ENCODE peak calls at places on chromosomes 2 and 18, in six cellular contexts. J, U, K, M, N and B are unnamed samples. For H3K4me1 and H3K9me3, the result is how much of the 10 kb centered on the place peaks cover.

GRCh38 chr2:25572638-25573037 is 100.7 kb downstream of the DTNB start:
- DNase-seq in U (no peak), K (no peak), N (no peak), J (no peak), M (no peak), B (no peak)

GRCh38 chr2:64704161-64704560 is 50.4 kb upstream of the SERTAD2 start:
- DNase-seq in U (no peak), N (no peak), K (no peak), J (no peak), M (no peak), B (no peak)

GRCh38 chr2:206232287-206233035 is 42.0 kb upstream of the ZDBF2 start:
- DNase-seq in U (no peak), N (no peak), K (no peak), J (no peak), M (no peak), B (no peak)

GRCh38 chr18:2848145-2848878 is 1.5 kb downstream of the EMILIN2 start:
- DNase-seq in K (no peak), U (no peak), N (no peak), M (no peak), J (no peak), B (no peak)

GRCh38 chr2:191218292-191218898 is 26.8 kb upstream of the MYO1B start:
- DNase-seq in N (no peak), J (no peak), K (peak), M (peak), U (peak), B (peak)

GRCh38 chr2:67399831-67400489 is 2.8 kb downstream of the ETAA1 start:
- DNase-seq in M (no peak), N (no peak), K (no peak), J (no peak), U (peak), B (no peak)

GRCh38 chr2:29528891-29529520 is 392.4 kb downstream of the ALK start:
- DNase-seq in M (peak), J (no peak), U (peak), N (no peak), K (peak), B (peak)

GRCh38 chr2:202718614-202719013 is 83.8 kb downstream of the FAM117B start:
- DNase-seq in J (no peak), K (no peak), N (no peak), U (peak), M (no peak), B (no peak)

GRCh38 chr18:61352611-61353010 is 19.4 kb downstream of the CDH20 start:
- DNase-seq in K (no peak), N (no peak), J (no peak), U (no peak), M (no peak), B (no peak)

GRCh38 chr2:208793434-208793833 is 386.8 kb downstream of the PTH2R start:
- DNase-seq in N (no peak), U (no peak), J (no peak), M (no peak), K (no peak), B (no peak)

GRCh38 chr2:127657232-127657595 is 11.3 kb downstream of the GPR17 start:
- DNase-seq in U (no peak), M (no peak), K (no peak), J (no peak), N (no peak), B (no peak)

GRCh38 chr2:127654838-127655175 is 8.9 kb downstream of the GPR17 start:
- DNase-seq in K (no peak), U (no peak), N (no peak), J (no peak), M (no peak), B (no peak)

GRCh38 chr2:127655209-127656073 is 9.5 kb downstream of the GPR17 start:
- DNase-seq in J (no peak), N (no peak), M (no peak), U (no peak), K (no peak), B (no peak)

GRCh38 chr2:127658146-127658545 is 12.2 kb downstream of the GPR17 start:
- DNase-seq in K (no peak), M (no peak), N (no peak), J (no peak), U (no peak), B (no peak)

GRCh38 chr2:127656569-127657231 is 10.7 kb downstream of the GPR17 start:
- DNase-seq in K (no peak), M (no peak), J (no peak), N (no peak), U (no peak), B (no peak)
- TF ChIP-seq POLR2A in K (no peak), M (no peak), J (no peak), N (no peak), U (no peak), B (no peak)

DNA sequence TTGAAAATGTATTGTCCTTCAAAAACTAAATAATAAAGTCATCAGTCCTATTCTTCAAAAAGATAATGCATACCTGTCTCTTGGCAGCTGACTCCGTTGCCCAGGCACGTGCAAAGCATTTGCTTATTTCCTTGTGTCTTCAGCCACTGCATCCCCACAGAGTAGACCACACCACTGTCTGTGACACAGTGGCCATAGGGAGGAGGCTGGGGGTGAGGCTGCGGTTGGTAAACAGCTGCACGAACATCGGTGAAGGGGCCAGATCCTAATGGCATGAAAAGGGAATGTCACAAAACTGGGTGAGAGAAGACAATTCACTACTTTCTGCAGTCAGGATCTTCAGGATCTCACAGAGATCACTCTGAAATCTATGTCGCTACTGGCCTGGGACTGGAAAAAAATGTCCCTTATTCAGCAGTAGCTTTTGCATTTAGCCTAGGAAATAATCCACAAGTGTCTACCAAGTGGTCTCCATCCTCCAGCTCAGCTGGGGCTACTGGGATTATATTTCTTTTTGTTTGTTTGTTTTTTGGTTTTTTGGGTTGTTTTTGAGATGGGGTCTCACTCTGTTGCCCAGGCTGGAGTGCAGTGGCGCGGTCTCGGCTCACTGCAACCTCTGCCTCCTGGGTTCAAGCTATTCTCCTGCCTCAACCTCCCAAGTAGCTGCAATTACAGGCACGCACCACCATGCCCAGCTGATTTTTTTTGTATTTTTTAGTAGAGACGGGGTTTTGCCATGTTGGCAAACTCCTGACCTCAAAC is 10.7 kb downstream of the FN1 start:
- DNase-seq in J (no peak), U (peak), M (no peak), K (no peak), N (no peak), B (no peak)
- H3K4me1 ChIP-seq in J (under half), U (under half), M (under half), K (under half), N (under half), B (under half)

GRCh38 chr2:149761611-149762010 is 174.0 kb upstream of the MMADHC start:
- DNase-seq in K (no peak), U (no peak), J (no peak), M (no peak), N (no peak), B (no peak)
- H3K9me3 ChIP-seq in K (under half), U (under half), J (under half), M (under half), N (under half), B (under half)

GRCh38 chr18:23232331-23232730 is 97.0 kb downstream of the CABLES1 start:
- DNase-seq in U (no peak), M (no peak), N (no peak), K (no peak), J (no peak), B (no peak)

GRCh38 chr18:23228102-23229051 is 93.1 kb downstream of the CABLES1 start:
- DNase-seq in N (no peak), J (no peak), K (peak), U (peak), M (no peak), B (no peak)

GRCh38 chr18:23230688-23231087 is 95.4 kb downstream of the CABLES1 start:
- DNase-seq in U (no peak), N (no peak), K (no peak), M (no peak), J (no peak), B (no peak)

GRCh38 chr18:23229472-23229871 is 94.2 kb downstream of the CABLES1 start:
- DNase-seq in K (no peak), N (no peak), U (peak), J (no peak), M (no peak), B (no peak)

DNA sequence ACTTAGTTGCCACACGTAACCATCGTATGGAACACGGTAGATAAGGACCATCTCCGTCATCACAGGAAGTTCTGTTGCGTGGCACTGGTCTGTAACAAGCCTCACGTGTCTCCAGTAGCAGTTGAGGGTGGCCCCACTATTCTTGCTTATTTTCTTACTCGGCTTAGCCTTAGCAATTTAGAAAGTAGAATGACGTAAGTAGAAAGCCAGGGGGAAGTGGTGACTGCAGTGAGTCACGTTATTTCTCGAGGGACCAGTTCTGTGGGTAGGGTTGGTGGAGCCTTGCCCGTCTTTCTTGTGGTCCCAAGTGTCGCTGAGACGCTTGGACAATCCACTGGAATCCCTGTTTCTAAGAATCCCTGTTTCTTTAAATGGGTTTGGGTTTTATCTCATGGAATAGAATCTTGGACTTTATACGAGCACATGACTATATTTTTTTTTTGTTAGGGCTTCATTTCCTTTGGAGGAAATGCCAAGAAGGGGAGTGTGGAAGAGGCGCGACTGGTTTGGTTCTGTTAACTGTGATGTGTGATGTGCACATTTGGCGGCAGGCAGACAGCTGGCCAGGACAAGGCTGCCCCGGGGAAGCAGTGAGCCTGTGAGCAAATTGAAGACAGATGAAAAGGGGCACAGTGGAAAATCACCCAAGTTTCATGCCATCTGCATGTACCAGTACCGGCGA is 96.2 kb downstream of the CABLES1 start:
- DNase-seq in K (peak), N (peak), J (peak), M (peak), U (peak), B (peak)
- TF ChIP-seq POLR2A in K (no peak), N (no peak), J (no peak), M (no peak), U (no peak), B (no peak)